ENCODE peak calls at places on chromosomes 11 and 22, in six cellular contexts. One of them, this sample, is unnamed.

GRCh38 chr11:13698147-13698546 is 29.7 kb downstream of the FAR1 start:
- DNase-seq in neural crest cell: no peak
- DNase-seq in coronary artery: no peak
- DNase-seq in activated naive CD4-positive, alpha-beta T cell treated with anti-CD3 and anti-CD28 coated beads, Interleukin-2, amount 10 ng/mL, durations not matched to agents 7 days and 5 days: no peak
- DNase-seq in activated CD4-positive, alpha-beta T cell treated with anti-CD3 and anti-CD28 coated beads, Interleukin-2, amount 50 U/mL, for 48 hours: no peak
- DNase-seq in NCI-H2029: no peak
- DNase-seq in this sample: no peak

GRCh38 chr11:110478410-110478809 is 48.7 kb downstream of the FDX1 start:
- DNase-seq in neural crest cell: peak; percentile 23
- DNase-seq in coronary artery: no peak
- DNase-seq in activated naive CD4-positive, alpha-beta T cell treated with anti-CD3 and anti-CD28 coated beads, Interleukin-2, amount 10 ng/mL, durations not matched to agents 7 days and 5 days: no peak
- DNase-seq in activated CD4-positive, alpha-beta T cell treated with anti-CD3 and anti-CD28 coated beads, Interleukin-2, amount 50 U/mL, for 48 hours: no peak
- DNase-seq in NCI-H2029: no peak
- DNase-seq in this sample: peak; percentile 45

GRCh38 chr11:22666700-22667439 is 459 bp downstream of the GAS2 start:
- DNase-seq in neural crest cell: peak; percentile 47
- DNase-seq in coronary artery: no peak
- DNase-seq in activated naive CD4-positive, alpha-beta T cell treated with anti-CD3 and anti-CD28 coated beads, Interleukin-2, amount 10 ng/mL, durations not matched to agents 7 days and 5 days: peak; percentile 22
- DNase-seq in activated CD4-positive, alpha-beta T cell treated with anti-CD3 and anti-CD28 coated beads, Interleukin-2, amount 50 U/mL, for 48 hours: peak; percentile 14
- DNase-seq in NCI-H2029: no peak
- DNase-seq in this sample: peak; percentile 55

GRCh38 chr11:40118780-40119179 is 1340.7 kb downstream of the LRRC4C start:
- DNase-seq in neural crest cell: no peak
- DNase-seq in coronary artery: no peak
- DNase-seq in activated naive CD4-positive, alpha-beta T cell treated with anti-CD3 and anti-CD28 coated beads, Interleukin-2, amount 10 ng/mL, durations not matched to agents 7 days and 5 days: no peak
- DNase-seq in activated CD4-positive, alpha-beta T cell treated with anti-CD3 and anti-CD28 coated beads, Interleukin-2, amount 50 U/mL, for 48 hours: no peak
- DNase-seq in NCI-H2029: peak; percentile 55
- DNase-seq in this sample: no peak

GRCh38 chr11:8642226-8642625 is 40.2 kb downstream of the TRIM66 start:
- DNase-seq in neural crest cell: no peak
- DNase-seq in coronary artery: no peak
- DNase-seq in activated naive CD4-positive, alpha-beta T cell treated with anti-CD3 and anti-CD28 coated beads, Interleukin-2, amount 10 ng/mL, durations not matched to agents 7 days and 5 days: no peak
- DNase-seq in activated CD4-positive, alpha-beta T cell treated with anti-CD3 and anti-CD28 coated beads, Interleukin-2, amount 50 U/mL, for 48 hours: no peak
- DNase-seq in NCI-H2029: no peak
- DNase-seq in this sample: no peak

GRCh38 chr22:26656896-26657851 is at the start of gene MIAT:
- DNase-seq in neural crest cell: peak; percentile 38
- DNase-seq in coronary artery: no peak
- DNase-seq in activated naive CD4-positive, alpha-beta T cell treated with anti-CD3 and anti-CD28 coated beads, Interleukin-2, amount 10 ng/mL, durations not matched to agents 7 days and 5 days: peak; percentile 88
- DNase-seq in activated CD4-positive, alpha-beta T cell treated with anti-CD3 and anti-CD28 coated beads, Interleukin-2, amount 50 U/mL, for 48 hours: peak; percentile 79
- DNase-seq in NCI-H2029: peak; percentile 33
- DNase-seq in this sample: peak; percentile 39

GRCh38 chr22:45302751-45303150 is 7.0 kb upstream of the FAM118A start:
- DNase-seq in neural crest cell: no peak
- DNase-seq in coronary artery: no peak
- DNase-seq in activated naive CD4-positive, alpha-beta T cell treated with anti-CD3 and anti-CD28 coated beads, Interleukin-2, amount 10 ng/mL, durations not matched to agents 7 days and 5 days: no peak
- DNase-seq in activated CD4-positive, alpha-beta T cell treated with anti-CD3 and anti-CD28 coated beads, Interleukin-2, amount 50 U/mL, for 48 hours: no peak
- DNase-seq in NCI-H2029: no peak
- DNase-seq in this sample: no peak

GRCh38 chr22:43435851-43436535 is 24.2 kb downstream of the MPPED1 start:
- DNase-seq in neural crest cell: no peak
- DNase-seq in coronary artery: no peak
- DNase-seq in activated naive CD4-positive, alpha-beta T cell treated with anti-CD3 and anti-CD28 coated beads, Interleukin-2, amount 10 ng/mL, durations not matched to agents 7 days and 5 days: peak; percentile 14
- DNase-seq in activated CD4-positive, alpha-beta T cell treated with anti-CD3 and anti-CD28 coated beads, Interleukin-2, amount 50 U/mL, for 48 hours: no peak
- DNase-seq in NCI-H2029: peak; percentile 77
- DNase-seq in this sample: no peak

GRCh38 chr11:12777208-12777874 is 103.1 kb downstream of the TEAD1 start:
- DNase-seq in neural crest cell: no peak
- DNase-seq in coronary artery: no peak
- DNase-seq in activated naive CD4-positive, alpha-beta T cell treated with anti-CD3 and anti-CD28 coated beads, Interleukin-2, amount 10 ng/mL, durations not matched to agents 7 days and 5 days: no peak
- DNase-seq in activated CD4-positive, alpha-beta T cell treated with anti-CD3 and anti-CD28 coated beads, Interleukin-2, amount 50 U/mL, for 48 hours: no peak
- DNase-seq in NCI-H2029: peak; percentile 71
- DNase-seq in this sample: no peak

GRCh38 chr11:116869610-116870009 is 32.2 kb upstream of the APOA1 start:
- DNase-seq in neural crest cell: no peak
- DNase-seq in coronary artery: no peak
- DNase-seq in activated naive CD4-positive, alpha-beta T cell treated with anti-CD3 and anti-CD28 coated beads, Interleukin-2, amount 10 ng/mL, durations not matched to agents 7 days and 5 days: no peak
- DNase-seq in activated CD4-positive, alpha-beta T cell treated with anti-CD3 and anti-CD28 coated beads, Interleukin-2, amount 50 U/mL, for 48 hours: no peak
- DNase-seq in NCI-H2029: peak; percentile 56
- DNase-seq in this sample: no peak

GRCh38 chr11:65316311-65316978 is 1.8 kb downstream of the CDC42EP2 start:
- DNase-seq in neural crest cell: no peak
- DNase-seq in coronary artery: no peak
- DNase-seq in activated naive CD4-positive, alpha-beta T cell treated with anti-CD3 and anti-CD28 coated beads, Interleukin-2, amount 10 ng/mL, durations not matched to agents 7 days and 5 days: no peak
- DNase-seq in activated CD4-positive, alpha-beta T cell treated with anti-CD3 and anti-CD28 coated beads, Interleukin-2, amount 50 U/mL, for 48 hours: no peak
- DNase-seq in NCI-H2029: no peak
- DNase-seq in this sample: peak; percentile 27

GRCh38 chr11:16986434-16987204 is 27.6 kb downstream of the PLEKHA7 start:
- DNase-seq in neural crest cell: no peak
- DNase-seq in coronary artery: no peak
- DNase-seq in activated naive CD4-positive, alpha-beta T cell treated with anti-CD3 and anti-CD28 coated beads, Interleukin-2, amount 10 ng/mL, durations not matched to agents 7 days and 5 days: peak; percentile 72
- DNase-seq in activated CD4-positive, alpha-beta T cell treated with anti-CD3 and anti-CD28 coated beads, Interleukin-2, amount 50 U/mL, for 48 hours: peak; percentile 60
- DNase-seq in NCI-H2029: peak; percentile 85
- DNase-seq in this sample: no peak

GRCh38 chr11:19284881-19285280 is 44.1 kb upstream of the E2F8 start:
- DNase-seq in neural crest cell: no peak
- DNase-seq in coronary artery: no peak
- DNase-seq in activated naive CD4-positive, alpha-beta T cell treated with anti-CD3 and anti-CD28 coated beads, Interleukin-2, amount 10 ng/mL, durations not matched to agents 7 days and 5 days: no peak
- DNase-seq in activated CD4-positive, alpha-beta T cell treated with anti-CD3 and anti-CD28 coated beads, Interleukin-2, amount 50 U/mL, for 48 hours: no peak
- DNase-seq in NCI-H2029: no peak
- DNase-seq in this sample: no peak

GRCh38 chr11:78261367-78261766 is 72.6 kb downstream of the USP35 start:
- DNase-seq in neural crest cell: no peak
- DNase-seq in coronary artery: no peak
- DNase-seq in activated naive CD4-positive, alpha-beta T cell treated with anti-CD3 and anti-CD28 coated beads, Interleukin-2, amount 10 ng/mL, durations not matched to agents 7 days and 5 days: no peak
- DNase-seq in activated CD4-positive, alpha-beta T cell treated with anti-CD3 and anti-CD28 coated beads, Interleukin-2, amount 50 U/mL, for 48 hours: no peak
- DNase-seq in NCI-H2029: no peak
- DNase-seq in this sample: no peak

GRCh38 chr11:1563149-1563638 is 8.9 kb downstream of the DUSP8 start:
- DNase-seq in neural crest cell: no peak
- DNase-seq in coronary artery: no peak
- DNase-seq in activated naive CD4-positive, alpha-beta T cell treated with anti-CD3 and anti-CD28 coated beads, Interleukin-2, amount 10 ng/mL, durations not matched to agents 7 days and 5 days: no peak
- DNase-seq in activated CD4-positive, alpha-beta T cell treated with anti-CD3 and anti-CD28 coated beads, Interleukin-2, amount 50 U/mL, for 48 hours: no peak
- DNase-seq in NCI-H2029: no peak
- DNase-seq in this sample: no peak

GRCh38 chr11:115279831-115280761 is 224.1 kb downstream of the CADM1 start:
- DNase-seq in neural crest cell: no peak
- DNase-seq in coronary artery: no peak
- DNase-seq in activated naive CD4-positive, alpha-beta T cell treated with anti-CD3 and anti-CD28 coated beads, Interleukin-2, amount 10 ng/mL, durations not matched to agents 7 days and 5 days: no peak
- DNase-seq in activated CD4-positive, alpha-beta T cell treated with anti-CD3 and anti-CD28 coated beads, Interleukin-2, amount 50 U/mL, for 48 hours: no peak
- DNase-seq in NCI-H2029: no peak
- DNase-seq in this sample: no peak

GRCh38 chr11:27610946-27611345 is 89.3 kb downstream of the BDNF start:
- DNase-seq in neural crest cell: no peak
- DNase-seq in coronary artery: no peak
- DNase-seq in activated naive CD4-positive, alpha-beta T cell treated with anti-CD3 and anti-CD28 coated beads, Interleukin-2, amount 10 ng/mL, durations not matched to agents 7 days and 5 days: no peak
- DNase-seq in activated CD4-positive, alpha-beta T cell treated with anti-CD3 and anti-CD28 coated beads, Interleukin-2, amount 50 U/mL, for 48 hours: no peak
- DNase-seq in NCI-H2029: no peak
- DNase-seq in this sample: no peak

GRCh38 chr22:28799125-28799833 is 1.1 kb downstream of the XBP1 start:
- DNase-seq in neural crest cell: no peak
- DNase-seq in coronary artery: peak; percentile 78
- DNase-seq in activated naive CD4-positive, alpha-beta T cell treated with anti-CD3 and anti-CD28 coated beads, Interleukin-2, amount 10 ng/mL, durations not matched to agents 7 days and 5 days: peak; percentile 44
- DNase-seq in activated CD4-positive, alpha-beta T cell treated with anti-CD3 and anti-CD28 coated beads, Interleukin-2, amount 50 U/mL, for 48 hours: peak; percentile 43
- DNase-seq in NCI-H2029: peak; percentile 35
- DNase-seq in this sample: peak; percentile 14

GRCh38 chr22:43313497-43314474 is 29.4 kb downstream of the SCUBE1 start:
- DNase-seq in neural crest cell: no peak
- DNase-seq in coronary artery: no peak
- DNase-seq in activated naive CD4-positive, alpha-beta T cell treated with anti-CD3 and anti-CD28 coated beads, Interleukin-2, amount 10 ng/mL, durations not matched to agents 7 days and 5 days: no peak
- DNase-seq in activated CD4-positive, alpha-beta T cell treated with anti-CD3 and anti-CD28 coated beads, Interleukin-2, amount 50 U/mL, for 48 hours: no peak
- DNase-seq in NCI-H2029: no peak
- DNase-seq in this sample: no peak

GRCh38 chr11:69640260-69640994 is 529 bp upstream of the CCND1 start:
- DNase-seq in neural crest cell: no peak
- DNase-seq in coronary artery: peak; percentile 73
- DNase-seq in activated naive CD4-positive, alpha-beta T cell treated with anti-CD3 and anti-CD28 coated beads, Interleukin-2, amount 10 ng/mL, durations not matched to agents 7 days and 5 days: no peak
- DNase-seq in activated CD4-positive, alpha-beta T cell treated with anti-CD3 and anti-CD28 coated beads, Interleukin-2, amount 50 U/mL, for 48 hours: no peak
- DNase-seq in NCI-H2029: no peak
- DNase-seq in this sample: no peak

GRCh38 chr11:125069008-125069407 is 5.9 kb downstream of the SLC37A2 start:
- DNase-seq in neural crest cell: no peak
- DNase-seq in coronary artery: no peak
- DNase-seq in activated naive CD4-positive, alpha-beta T cell treated with anti-CD3 and anti-CD28 coated beads, Interleukin-2, amount 10 ng/mL, durations not matched to agents 7 days and 5 days: no peak
- DNase-seq in activated CD4-positive, alpha-beta T cell treated with anti-CD3 and anti-CD28 coated beads, Interleukin-2, amount 50 U/mL, for 48 hours: no peak
- DNase-seq in NCI-H2029: no peak
- DNase-seq in this sample: no peak

GRCh38 chr11:131511794-131512193 is 141.4 kb downstream of the NTM start:
- DNase-seq in neural crest cell: peak; percentile 23
- DNase-seq in coronary artery: no peak
- DNase-seq in activated naive CD4-positive, alpha-beta T cell treated with anti-CD3 and anti-CD28 coated beads, Interleukin-2, amount 10 ng/mL, durations not matched to agents 7 days and 5 days: no peak
- DNase-seq in activated CD4-positive, alpha-beta T cell treated with anti-CD3 and anti-CD28 coated beads, Interleukin-2, amount 50 U/mL, for 48 hours: peak; percentile 8
- DNase-seq in NCI-H2029: peak; percentile 36
- DNase-seq in this sample: peak; percentile 59

GRCh38 chr11:827146-827860 is 416 bp upstream of the CRACR2B start:
- DNase-seq in neural crest cell: no peak
- DNase-seq in coronary artery: no peak
- DNase-seq in activated naive CD4-positive, alpha-beta T cell treated with anti-CD3 and anti-CD28 coated beads, Interleukin-2, amount 10 ng/mL, durations not matched to agents 7 days and 5 days: peak; percentile 66
- DNase-seq in activated CD4-positive, alpha-beta T cell treated with anti-CD3 and anti-CD28 coated beads, Interleukin-2, amount 50 U/mL, for 48 hours: no peak
- DNase-seq in NCI-H2029: no peak
- DNase-seq in this sample: peak; percentile 35

This sample was measured in endothelial cell.